ENCODE peak calls at places on chromosomes 5 and 9, in eight cellular contexts. One of them, this sample, is unnamed.

GRCh38 chr5:151451626-151452520 is 4.5 kb downstream of the SLC36A1 start:
- DNase-seq in Caki2: peak
- DNase-seq in neural progenitor cell: no peak
- DNase-seq in activated T-helper 1 cell treated with anti-CD3 and anti-CD28 coated beads, Interleukin-12 subunit alpha, Interleukin-12 subunit beta, Interleukin-2, Interleukin-4 antibody, amounts not matched to agents 30 ng/mL and 10 ng/mL and 1 ng/mL, durations not matched to agents 14 hours and 24 hours and 36 hours: no peak
- DNase-seq in stimulated activated CD4-positive, alpha-beta T cell treated with anti-CD3 and anti-CD28 coated beads, Interleukin-15, amount 100 ng/mL, for 1 hour: no peak
- DNase-seq in stimulated activated CD8-positive, alpha-beta memory T cell treated with anti-CD3 and anti-CD28 coated beads, Interleukin-12 subunit alpha, Interleukin-12 subunit beta, amount 100 ng/mL, for 1 hour: no peak
- DNase-seq in KG1: no peak
- DNase-seq in ovary: no peak
- DNase-seq in this sample: no peak

GRCh38 chr5:42875211-42875610 is 63.5 kb upstream of the SELENOP start:
- DNase-seq in Caki2: no peak
- DNase-seq in neural progenitor cell: no peak
- DNase-seq in stimulated activated CD4-positive, alpha-beta T cell treated with anti-CD3 and anti-CD28 coated beads, Interleukin-15, amount 100 ng/mL, for 1 hour: no peak
- DNase-seq in stimulated activated CD8-positive, alpha-beta memory T cell treated with anti-CD3 and anti-CD28 coated beads, Interleukin-12 subunit alpha, Interleukin-12 subunit beta, amount 100 ng/mL, for 1 hour: no peak
- DNase-seq in ovary: no peak
- DNase-seq in KG1: no peak
- DNase-seq in activated T-helper 1 cell treated with anti-CD3 and anti-CD28 coated beads, Interleukin-12 subunit alpha, Interleukin-12 subunit beta, Interleukin-2, Interleukin-4 antibody, amounts not matched to agents 30 ng/mL and 10 ng/mL and 1 ng/mL, durations not matched to agents 14 hours and 24 hours and 36 hours: no peak
- DNase-seq in this sample: no peak

GRCh38 chr9:27532046-27532445 is 2.4 kb upstream of the MOB3B start:
- DNase-seq in activated T-helper 1 cell treated with anti-CD3 and anti-CD28 coated beads, Interleukin-12 subunit alpha, Interleukin-12 subunit beta, Interleukin-2, Interleukin-4 antibody, amounts not matched to agents 30 ng/mL and 10 ng/mL and 1 ng/mL, durations not matched to agents 14 hours and 24 hours and 36 hours: no peak
- DNase-seq in neural progenitor cell: no peak
- DNase-seq in KG1: no peak
- DNase-seq in Caki2: no peak
- DNase-seq in ovary: no peak
- DNase-seq in stimulated activated CD8-positive, alpha-beta memory T cell treated with anti-CD3 and anti-CD28 coated beads, Interleukin-12 subunit alpha, Interleukin-12 subunit beta, amount 100 ng/mL, for 1 hour: no peak
- DNase-seq in stimulated activated CD4-positive, alpha-beta T cell treated with anti-CD3 and anti-CD28 coated beads, Interleukin-15, amount 100 ng/mL, for 1 hour: no peak
- DNase-seq in this sample: no peak

GRCh38 chr5:429453-430188 is 13.4 kb upstream of the EXOC3 start:
- DNase-seq in KG1: no peak
- DNase-seq in activated T-helper 1 cell treated with anti-CD3 and anti-CD28 coated beads, Interleukin-12 subunit alpha, Interleukin-12 subunit beta, Interleukin-2, Interleukin-4 antibody, amounts not matched to agents 30 ng/mL and 10 ng/mL and 1 ng/mL, durations not matched to agents 14 hours and 24 hours and 36 hours: no peak
- DNase-seq in Caki2: no peak
- DNase-seq in stimulated activated CD4-positive, alpha-beta T cell treated with anti-CD3 and anti-CD28 coated beads, Interleukin-15, amount 100 ng/mL, for 1 hour: no peak
- DNase-seq in stimulated activated CD8-positive, alpha-beta memory T cell treated with anti-CD3 and anti-CD28 coated beads, Interleukin-12 subunit alpha, Interleukin-12 subunit beta, amount 100 ng/mL, for 1 hour: no peak
- DNase-seq in neural progenitor cell: no peak
- DNase-seq in ovary: peak
- DNase-seq in this sample: no peak

GRCh38 chr5:143836161-143836725 is 24.3 kb downstream of the HMHB1 start:
- DNase-seq in neural progenitor cell: no peak
- DNase-seq in KG1: no peak
- DNase-seq in stimulated activated CD4-positive, alpha-beta T cell treated with anti-CD3 and anti-CD28 coated beads, Interleukin-15, amount 100 ng/mL, for 1 hour: no peak
- DNase-seq in Caki2: no peak
- DNase-seq in activated T-helper 1 cell treated with anti-CD3 and anti-CD28 coated beads, Interleukin-12 subunit alpha, Interleukin-12 subunit beta, Interleukin-2, Interleukin-4 antibody, amounts not matched to agents 30 ng/mL and 10 ng/mL and 1 ng/mL, durations not matched to agents 14 hours and 24 hours and 36 hours: no peak
- DNase-seq in ovary: no peak
- DNase-seq in stimulated activated CD8-positive, alpha-beta memory T cell treated with anti-CD3 and anti-CD28 coated beads, Interleukin-12 subunit alpha, Interleukin-12 subunit beta, amount 100 ng/mL, for 1 hour: no peak
- DNase-seq in this sample: no peak

GRCh38 chr5:119808474-119808873 is 179.1 kb downstream of the FAM170A start:
- DNase-seq in activated T-helper 1 cell treated with anti-CD3 and anti-CD28 coated beads, Interleukin-12 subunit alpha, Interleukin-12 subunit beta, Interleukin-2, Interleukin-4 antibody, amounts not matched to agents 30 ng/mL and 10 ng/mL and 1 ng/mL, durations not matched to agents 14 hours and 24 hours and 36 hours: no peak
- DNase-seq in Caki2: no peak
- DNase-seq in KG1: no peak
- DNase-seq in stimulated activated CD4-positive, alpha-beta T cell treated with anti-CD3 and anti-CD28 coated beads, Interleukin-15, amount 100 ng/mL, for 1 hour: no peak
- DNase-seq in ovary: no peak
- DNase-seq in neural progenitor cell: no peak
- DNase-seq in stimulated activated CD8-positive, alpha-beta memory T cell treated with anti-CD3 and anti-CD28 coated beads, Interleukin-12 subunit alpha, Interleukin-12 subunit beta, amount 100 ng/mL, for 1 hour: no peak
- DNase-seq in this sample: no peak

GRCh38 chr9:129887210-129888084 is 52.2 kb downstream of the USP20 start:
- DNase-seq in activated T-helper 1 cell treated with anti-CD3 and anti-CD28 coated beads, Interleukin-12 subunit alpha, Interleukin-12 subunit beta, Interleukin-2, Interleukin-4 antibody, amounts not matched to agents 30 ng/mL and 10 ng/mL and 1 ng/mL, durations not matched to agents 14 hours and 24 hours and 36 hours: peak
- DNase-seq in ovary: no peak
- DNase-seq in Caki2: peak
- DNase-seq in neural progenitor cell: no peak
- DNase-seq in stimulated activated CD8-positive, alpha-beta memory T cell treated with anti-CD3 and anti-CD28 coated beads, Interleukin-12 subunit alpha, Interleukin-12 subunit beta, amount 100 ng/mL, for 1 hour: peak
- DNase-seq in stimulated activated CD4-positive, alpha-beta T cell treated with anti-CD3 and anti-CD28 coated beads, Interleukin-15, amount 100 ng/mL, for 1 hour: peak
- DNase-seq in KG1: no peak
- DNase-seq in this sample: no peak

GRCh38 chr9:79431019-79431679 is 140.6 kb upstream of the TLE4 start:
- DNase-seq in stimulated activated CD8-positive, alpha-beta memory T cell treated with anti-CD3 and anti-CD28 coated beads, Interleukin-12 subunit alpha, Interleukin-12 subunit beta, amount 100 ng/mL, for 1 hour: no peak
- DNase-seq in neural progenitor cell: no peak
- DNase-seq in activated T-helper 1 cell treated with anti-CD3 and anti-CD28 coated beads, Interleukin-12 subunit alpha, Interleukin-12 subunit beta, Interleukin-2, Interleukin-4 antibody, amounts not matched to agents 30 ng/mL and 10 ng/mL and 1 ng/mL, durations not matched to agents 14 hours and 24 hours and 36 hours: no peak
- DNase-seq in ovary: no peak
- DNase-seq in KG1: no peak
- DNase-seq in Caki2: no peak
- DNase-seq in stimulated activated CD4-positive, alpha-beta T cell treated with anti-CD3 and anti-CD28 coated beads, Interleukin-15, amount 100 ng/mL, for 1 hour: no peak
- DNase-seq in this sample: no peak

GRCh38 chr5:132556511-132557424 is at the start of gene RAD50:
- DNase-seq in stimulated activated CD4-positive, alpha-beta T cell treated with anti-CD3 and anti-CD28 coated beads, Interleukin-15, amount 100 ng/mL, for 1 hour: peak
- DNase-seq in KG1: peak
- DNase-seq in stimulated activated CD8-positive, alpha-beta memory T cell treated with anti-CD3 and anti-CD28 coated beads, Interleukin-12 subunit alpha, Interleukin-12 subunit beta, amount 100 ng/mL, for 1 hour: peak
- DNase-seq in activated T-helper 1 cell treated with anti-CD3 and anti-CD28 coated beads, Interleukin-12 subunit alpha, Interleukin-12 subunit beta, Interleukin-2, Interleukin-4 antibody, amounts not matched to agents 30 ng/mL and 10 ng/mL and 1 ng/mL, durations not matched to agents 14 hours and 24 hours and 36 hours: peak
- DNase-seq in ovary: peak
- DNase-seq in neural progenitor cell: peak
- DNase-seq in Caki2: peak
- DNase-seq in this sample: peak

GRCh38 chr9:34443976-34444375 is 14.4 kb downstream of the FAM219A start:
- DNase-seq in ovary: no peak
- DNase-seq in KG1: no peak
- DNase-seq in neural progenitor cell: no peak
- DNase-seq in Caki2: no peak
- DNase-seq in activated T-helper 1 cell treated with anti-CD3 and anti-CD28 coated beads, Interleukin-12 subunit alpha, Interleukin-12 subunit beta, Interleukin-2, Interleukin-4 antibody, amounts not matched to agents 30 ng/mL and 10 ng/mL and 1 ng/mL, durations not matched to agents 14 hours and 24 hours and 36 hours: no peak
- DNase-seq in stimulated activated CD8-positive, alpha-beta memory T cell treated with anti-CD3 and anti-CD28 coated beads, Interleukin-12 subunit alpha, Interleukin-12 subunit beta, amount 100 ng/mL, for 1 hour: no peak
- DNase-seq in stimulated activated CD4-positive, alpha-beta T cell treated with anti-CD3 and anti-CD28 coated beads, Interleukin-15, amount 100 ng/mL, for 1 hour: no peak
- DNase-seq in this sample: no peak

GRCh38 chr5:16536246-16536645 is 70.6 kb upstream of the ZNF622 start:
- DNase-seq in Caki2: peak
- DNase-seq in ovary: no peak
- DNase-seq in KG1: no peak
- DNase-seq in stimulated activated CD4-positive, alpha-beta T cell treated with anti-CD3 and anti-CD28 coated beads, Interleukin-15, amount 100 ng/mL, for 1 hour: no peak
- DNase-seq in activated T-helper 1 cell treated with anti-CD3 and anti-CD28 coated beads, Interleukin-12 subunit alpha, Interleukin-12 subunit beta, Interleukin-2, Interleukin-4 antibody, amounts not matched to agents 30 ng/mL and 10 ng/mL and 1 ng/mL, durations not matched to agents 14 hours and 24 hours and 36 hours: no peak
- DNase-seq in neural progenitor cell: no peak
- DNase-seq in stimulated activated CD8-positive, alpha-beta memory T cell treated with anti-CD3 and anti-CD28 coated beads, Interleukin-12 subunit alpha, Interleukin-12 subunit beta, amount 100 ng/mL, for 1 hour: no peak
- DNase-seq in this sample: no peak

GRCh38 chr9:12884736-12885395 is 110.0 kb downstream of the LURAP1L start:
- DNase-seq in neural progenitor cell: peak
- DNase-seq in stimulated activated CD8-positive, alpha-beta memory T cell treated with anti-CD3 and anti-CD28 coated beads, Interleukin-12 subunit alpha, Interleukin-12 subunit beta, amount 100 ng/mL, for 1 hour: no peak
- DNase-seq in ovary: no peak
- DNase-seq in activated T-helper 1 cell treated with anti-CD3 and anti-CD28 coated beads, Interleukin-12 subunit alpha, Interleukin-12 subunit beta, Interleukin-2, Interleukin-4 antibody, amounts not matched to agents 30 ng/mL and 10 ng/mL and 1 ng/mL, durations not matched to agents 14 hours and 24 hours and 36 hours: no peak
- DNase-seq in KG1: no peak
- DNase-seq in Caki2: peak
- DNase-seq in stimulated activated CD4-positive, alpha-beta T cell treated with anti-CD3 and anti-CD28 coated beads, Interleukin-15, amount 100 ng/mL, for 1 hour: no peak
- DNase-seq in this sample: no peak

GRCh38 chr5:73433982-73434342 is 14.6 kb downstream of the FOXD1 start:
- DNase-seq in ovary: no peak
- DNase-seq in stimulated activated CD4-positive, alpha-beta T cell treated with anti-CD3 and anti-CD28 coated beads, Interleukin-15, amount 100 ng/mL, for 1 hour: no peak
- DNase-seq in KG1: no peak
- DNase-seq in Caki2: no peak
- DNase-seq in neural progenitor cell: no peak
- DNase-seq in stimulated activated CD8-positive, alpha-beta memory T cell treated with anti-CD3 and anti-CD28 coated beads, Interleukin-12 subunit alpha, Interleukin-12 subunit beta, amount 100 ng/mL, for 1 hour: no peak
- DNase-seq in activated T-helper 1 cell treated with anti-CD3 and anti-CD28 coated beads, Interleukin-12 subunit alpha, Interleukin-12 subunit beta, Interleukin-2, Interleukin-4 antibody, amounts not matched to agents 30 ng/mL and 10 ng/mL and 1 ng/mL, durations not matched to agents 14 hours and 24 hours and 36 hours: no peak
- DNase-seq in this sample: no peak